ENCODE peak calls at places on chromosomes 4 and X, in eight cellular contexts. Z is BJ, D is body of pancreas, M is cardiac muscle cell, J is tibial artery, F is lower lobe of right lung, O is uterus, W is hepatocyte. A is an unnamed sample. For H3K36me3, the result is how much of the 10 kb centered on the place peaks cover.

GRCh38 chr4:40656221-40656863 is 26.7 kb upstream of the RBM47 start:
- DNase-seq in Z (no peak), D (no peak), M (no peak), J (no peak), F (no peak), O (no peak), W (no peak), A (no peak)

GRCh38 chr4:159002950-159003349 is 99.9 kb upstream of the RAPGEF2 start:
- DNase-seq in Z (no peak), D (no peak), M (peak), J (no peak), F (no peak), O (no peak), W (no peak), A (no peak)

GRCh38 chr4:4362991-4363697 is 23.8 kb upstream of the NSG1 start:
- DNase-seq in Z (no peak), D (no peak), M (no peak), J (no peak), F (no peak), O (no peak), W (no peak), A (no peak)

GRCh38 chrX:136453771-136454170 is 34.0 kb upstream of the BRS3 start:
- DNase-seq in Z (no peak), D (no peak), M (no peak), J (no peak), F (no peak), O (no peak), W (no peak), A (no peak)

GRCh38 chrX:129637217-129638109 is 17.3 kb downstream of the APLN start:
- DNase-seq in Z (no peak), D (peak), M (peak), J (peak), F (peak), O (peak), W (peak), A (peak)

GRCh38 chr4:176238157-176238608 is 30.8 kb downstream of the ASB5 start:
- DNase-seq in Z (peak), D (no peak), M (peak), J (no peak), F (no peak), O (no peak), W (peak), A (no peak)

GRCh38 chrX:17473021-17473420 is 98.0 kb downstream of the NHS start:
- DNase-seq in Z (no peak), D (no peak), M (no peak), J (no peak), F (no peak), O (no peak), W (no peak), A (no peak)

GRCh38 chr4:138053601-138054322 is 188.4 kb downstream of the SLC7A11 start:
- DNase-seq in Z (peak), D (no peak), M (peak), J (no peak), F (no peak), O (peak), W (peak), A (peak)

GRCh38 chrX:74061879-74062278 is 242.1 kb upstream of the ZCCHC13 start:
- DNase-seq in Z (no peak), D (no peak), M (no peak), J (no peak), F (no peak), O (no peak), W (no peak), A (peak)

GRCh38 chrX:97639526-97639925 is 755.8 kb downstream of the RPA4 start:
- DNase-seq in Z (no peak), D (no peak), M (no peak), J (no peak), F (no peak), O (no peak), W (no peak), A (no peak)

GRCh38 chrX:2385224-2385623 is 115.6 kb downstream of the DHRSX start:
- DNase-seq in Z (peak), D (no peak), M (peak), J (no peak), F (no peak), O (no peak), W (no peak), A (peak)

GRCh38 chrX:108225456-108225730 is 133.8 kb downstream of the ATG4A start:
- DNase-seq in Z (no peak), D (no peak), M (no peak), J (no peak), F (no peak), O (no peak), W (no peak), A (peak)

GRCh38 chrX:150693782-150694574 is 782 bp downstream of the MTMR1 start:
- DNase-seq in Z (peak), D (peak), M (peak), J (peak), F (peak), O (peak), W (peak), A (peak)

DNA sequence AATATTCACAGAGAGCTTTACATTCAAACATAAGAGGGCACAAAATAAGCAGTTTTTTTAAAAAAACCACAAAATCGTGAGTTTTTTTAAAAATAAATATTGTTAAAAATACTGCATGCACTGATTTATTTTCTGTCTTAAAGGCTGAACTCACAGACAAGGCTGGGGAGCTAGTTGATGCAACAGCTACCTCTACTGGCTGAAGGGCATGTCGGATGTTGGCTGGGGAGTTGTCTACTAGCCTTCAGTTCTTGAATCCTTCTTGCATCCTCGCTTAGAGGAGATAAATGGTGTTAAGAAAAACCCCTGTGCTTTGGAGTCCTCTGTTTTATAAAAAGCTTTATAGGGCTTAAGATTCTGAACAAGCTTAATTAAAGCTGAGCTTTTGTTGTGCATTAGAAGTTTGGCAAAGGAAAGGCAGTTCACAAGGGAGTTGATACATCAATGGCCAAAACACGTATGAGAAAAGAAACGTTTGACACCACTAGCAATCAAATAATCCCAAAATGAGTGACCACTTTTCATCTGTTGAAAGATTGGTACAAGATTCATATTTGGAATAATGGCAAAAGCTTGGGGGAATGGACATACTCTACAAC is 94.8 kb downstream of the SEL1L3 start:
- DNase-seq in Z (no peak), D (peak), M (peak), J (peak), F (no peak), O (peak), W (peak), A (peak)
- TF ChIP-seq CTCF in Z (peak), D (peak), M (peak), J (peak), F (peak), O (peak), W (peak), A (peak)

DNA sequence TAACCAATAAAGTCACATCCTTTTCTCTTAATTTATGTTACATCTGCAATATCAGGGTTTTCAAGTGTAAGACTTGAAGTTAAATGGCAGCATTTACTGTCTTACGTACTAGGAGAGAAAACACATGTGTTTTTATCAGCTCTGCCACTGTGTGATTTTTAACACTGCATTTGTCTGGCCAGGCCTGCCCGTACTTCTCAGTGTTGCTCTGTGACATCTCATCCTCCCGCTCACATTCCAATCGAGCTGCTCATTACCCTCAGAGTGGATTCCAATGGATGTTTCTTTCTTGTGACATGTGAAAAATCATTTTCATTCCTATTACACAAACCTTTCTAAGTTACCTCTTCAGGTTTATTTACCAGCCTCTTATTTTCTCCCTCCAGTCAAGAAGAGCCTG is 420.4 kb downstream of the FAT4 start:
- DNase-seq in Z (peak), D (peak), M (peak), J (no peak), F (no peak), O (no peak), W (peak), A (peak)
- H3K4me3 ChIP-seq in Z (no peak), D (no peak), M (no peak), J (no peak), F (no peak), O (no peak), W (no peak), A (no peak)

DNA sequence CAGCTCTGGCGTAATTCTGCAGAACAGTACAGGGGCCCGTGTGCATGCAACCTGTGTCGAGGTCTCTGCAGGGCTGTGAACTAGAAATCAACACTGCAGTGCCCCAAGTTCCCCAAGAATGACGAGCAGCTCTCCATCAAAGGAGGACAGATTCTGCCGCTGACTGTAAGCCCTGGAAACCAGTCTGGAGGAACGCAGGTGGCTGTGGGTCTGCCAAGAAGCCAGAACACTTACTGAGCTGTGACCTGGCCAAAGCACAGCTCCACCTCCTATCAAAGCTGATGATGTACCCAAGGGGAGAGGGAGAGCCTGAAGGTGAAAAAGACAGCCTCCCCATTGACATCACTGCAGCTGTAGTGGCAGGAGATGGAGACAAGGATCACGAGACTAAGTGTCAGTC is 80.2 kb upstream of the STS start:
- DNase-seq in Z (no peak), D (no peak), M (no peak), J (no peak), F (no peak), O (no peak), W (no peak), A (no peak)
- H3K36me3 ChIP-seq in Z (under half), D (under half), M (under half), J (under half), F (under half), O (under half), W (under half), A (under half)

GRCh38 chr4:55008166-55009056 is 117.0 kb downstream of the KDR start:
- DNase-seq in Z (no peak), D (no peak), M (peak), J (no peak), F (no peak), O (no peak), W (no peak), A (peak)
- TF ChIP-seq CTCF in Z (peak), D (no peak), M (peak), J (no peak), F (peak), O (no peak), W (peak), A (peak)

DNA sequence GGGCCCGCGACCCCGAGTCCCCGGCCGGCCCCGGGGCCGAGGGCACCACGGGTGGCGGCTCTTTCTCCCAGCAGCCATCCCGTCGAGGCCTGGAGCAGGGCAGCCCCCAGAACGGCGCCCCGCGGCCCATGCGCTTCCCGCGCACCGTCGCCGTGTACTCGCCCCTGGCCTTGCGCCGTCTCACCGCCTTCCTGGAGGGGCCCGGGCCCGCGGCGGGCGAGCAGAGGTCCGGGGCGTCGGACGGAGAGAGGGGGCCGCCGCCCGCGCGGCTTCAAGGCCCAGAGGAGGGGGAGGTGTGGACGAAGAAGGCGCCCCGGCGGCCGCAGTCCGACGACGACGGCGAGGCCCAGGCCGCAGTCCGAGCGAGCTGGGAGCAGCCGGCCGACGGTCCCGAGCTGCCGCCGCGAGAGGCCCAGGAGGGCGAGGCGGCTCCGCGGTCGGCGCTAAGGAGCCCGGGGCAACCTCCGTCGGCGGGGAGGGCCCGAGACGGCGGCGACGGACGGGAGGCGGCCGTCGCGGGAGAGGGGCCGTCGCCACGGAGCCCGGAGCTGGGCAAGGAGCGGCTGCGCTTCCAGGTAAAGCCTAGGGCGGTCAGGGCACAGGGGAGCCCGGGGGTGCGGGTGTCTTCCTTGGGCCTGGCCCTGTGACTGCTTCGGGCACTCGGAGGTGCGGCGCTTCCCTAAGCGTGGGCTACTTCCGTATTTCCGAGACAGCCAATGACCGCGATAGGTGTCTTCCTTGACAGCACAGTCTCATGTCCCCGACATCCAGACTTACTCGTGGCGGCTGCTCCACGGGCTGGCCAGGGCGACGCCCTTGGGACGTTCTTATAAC is 845 bp downstream of the ZAR1 start:
- DNase-seq in Z (no peak), D (no peak), M (no peak), J (no peak), F (peak), O (no peak), W (peak), A (no peak)
- H3K4me3 ChIP-seq in Z (no peak), D (no peak), M (peak), J (peak), F (peak), O (no peak), W (no peak), A (no peak)

DNA sequence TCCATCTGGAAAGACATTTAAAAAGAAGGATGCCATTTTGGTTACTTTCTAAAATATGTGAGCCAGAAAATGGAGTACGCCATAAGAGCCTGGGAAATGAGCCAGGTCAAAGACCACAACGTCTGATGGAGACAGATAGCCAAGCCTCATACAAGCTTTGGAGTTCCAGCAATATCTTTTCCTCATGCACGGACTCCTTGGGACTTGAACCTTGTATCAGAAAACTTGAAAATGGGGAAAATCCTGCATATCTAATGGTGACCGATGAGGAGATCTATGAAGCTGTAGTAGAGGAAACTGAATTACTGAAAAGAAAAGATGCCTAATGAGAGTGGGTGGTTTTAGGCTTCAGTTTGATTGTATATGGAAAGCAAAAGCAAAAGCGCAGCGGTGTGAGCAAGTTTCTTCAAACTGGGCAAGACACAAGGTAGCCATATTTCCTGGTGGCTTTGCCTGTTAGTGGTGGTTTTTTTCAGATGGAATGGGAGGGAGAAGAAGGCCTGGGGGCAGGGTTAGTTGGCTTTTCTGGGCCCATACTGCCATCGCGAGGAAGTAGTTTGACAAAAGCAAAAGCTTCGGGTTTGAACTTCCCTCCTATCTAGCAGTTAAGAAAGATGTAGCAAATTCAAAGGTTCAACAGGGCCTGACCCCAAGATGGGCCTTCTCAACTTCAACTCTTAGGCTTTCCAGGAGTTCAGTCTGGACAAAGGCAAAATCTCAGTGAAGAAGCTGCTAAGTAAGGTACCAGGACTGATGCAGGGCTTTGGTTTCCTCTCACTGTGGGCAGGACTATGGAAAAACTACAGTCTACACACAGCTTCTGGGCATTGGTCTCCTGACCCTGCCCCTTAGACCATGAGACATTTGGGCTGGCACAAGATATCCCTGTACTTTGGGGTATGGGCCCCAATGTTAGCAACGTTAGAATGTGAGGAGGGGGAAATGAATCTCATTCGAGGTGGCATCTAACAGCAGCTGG is 210.0 kb upstream of the STK26 start:
- DNase-seq in Z (no peak), D (peak), M (no peak), J (no peak), F (no peak), O (peak), W (no peak), A (no peak)
- H3K36me3 ChIP-seq in Z (under half), D (under half), M (under half), J (under half), F (under half), O (under half), W (under half), A (under half)

GRCh38 chr4:1171306-1172227 is 816 bp downstream of the SPON2 start:
- DNase-seq in Z (no peak), D (no peak), M (peak), J (peak), F (no peak), O (no peak), W (no peak), A (no peak)
- TF ChIP-seq CTCF in Z (no peak), D (no peak), M (no peak), J (no peak), F (no peak), O (no peak), W (peak), A (no peak)

GRCh38 chr4:13056630-13057187 is 427.4 kb downstream of the RAB28 start:
- DNase-seq in Z (no peak), D (no peak), M (no peak), J (no peak), F (no peak), O (no peak), W (no peak), A (no peak)

GRCh38 chr4:13054410-13054970 is 429.6 kb downstream of the RAB28 start:
- DNase-seq in Z (no peak), D (no peak), M (no peak), J (peak), F (no peak), O (no peak), W (no peak), A (peak)

DNA sequence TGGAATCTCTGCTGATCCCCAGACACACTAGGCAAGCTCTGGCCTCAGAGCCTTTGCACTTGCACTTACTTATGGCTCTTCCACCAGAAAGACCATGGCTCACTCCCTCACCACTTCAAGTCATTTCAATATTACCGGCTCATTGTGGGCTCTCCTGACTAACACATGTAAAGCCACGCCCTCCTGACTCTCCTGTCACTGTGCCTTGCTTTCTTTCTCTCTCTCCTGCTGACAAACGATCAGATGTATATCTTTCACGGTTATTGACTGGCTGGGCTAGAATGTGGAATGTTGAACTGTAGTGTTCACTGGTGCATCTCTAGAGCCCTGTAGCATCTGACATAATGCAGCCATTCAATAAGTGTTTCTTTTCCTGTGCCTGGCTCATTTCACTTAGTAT is 425.1 kb downstream of the RAB28 start:
- DNase-seq in Z (no peak), D (no peak), M (no peak), J (no peak), F (no peak), O (no peak), W (peak), A (no peak)
- H3K4me3 ChIP-seq in Z (no peak), D (no peak), M (no peak), J (no peak), F (no peak), O (no peak), W (no peak), A (no peak)

GRCh38 chr4:8200302-8200975 is 1.3 kb downstream of the SH3TC1 start:
- DNase-seq in Z (no peak), D (peak), M (peak), J (peak), F (peak), O (no peak), W (peak), A (peak)
- H3K36me3 ChIP-seq in Z (under half), D (under half), M (under half), J (under half), F (under half), O (under half), W (under half), A (under half)

A was measured in bronchial epithelial cell.